ENCODE peak calls at places on chromosomes 12 and 14, in four cellular contexts. One of them, this sample, is unnamed.

GRCh38 chr14:100129161-100129589 is 30.3 kb downstream of the DEGS2 start:
- DNase-seq in EL: no peak
- DNase-seq in astrocyte of the spinal cord: peak
- DNase-seq in ELR: no peak
- DNase-seq in this sample: no peak

GRCh38 chr14:21268612-21269251 is 510 bp downstream of the HNRNPC start:
- DNase-seq in EL: peak
- DNase-seq in ELR: peak
- DNase-seq in astrocyte of the spinal cord: peak
- DNase-seq in this sample: peak

GRCh38 chr12:106586803-106587684 is 4.2 kb downstream of the RFX4 start:
- DNase-seq in ELR: peak
- DNase-seq in EL: peak
- DNase-seq in astrocyte of the spinal cord: no peak
- DNase-seq in this sample: peak

GRCh38 chr12:75862692-75863471 is 168.7 kb downstream of the PHLDA1 start:
- DNase-seq in EL: peak
- DNase-seq in ELR: peak
- DNase-seq in astrocyte of the spinal cord: peak
- DNase-seq in this sample: peak

GRCh38 chr12:48286665-48287064 is 64.1 kb downstream of the ZNF641 start:
- DNase-seq in astrocyte of the spinal cord: no peak
- DNase-seq in EL: no peak
- DNase-seq in ELR: peak
- DNase-seq in this sample: peak

GRCh38 chr14:22594156-22594716 is 3.9 kb upstream of the ABHD4 start:
- DNase-seq in EL: no peak
- DNase-seq in ELR: peak
- DNase-seq in astrocyte of the spinal cord: no peak
- DNase-seq in this sample: peak

GRCh38 chr14:98368214-98368613 is 903.8 kb downstream of the BCL11B start:
- DNase-seq in EL: no peak
- DNase-seq in astrocyte of the spinal cord: no peak
- DNase-seq in ELR: no peak
- DNase-seq in this sample: no peak

GRCh38 chr12:119154435-119154818 is 24.3 kb upstream of the HSPB8 start:
- DNase-seq in astrocyte of the spinal cord: no peak
- DNase-seq in ELR: peak
- DNase-seq in EL: peak
- DNase-seq in this sample: no peak

GRCh38 chr12:11228268-11228879 is 41.1 kb downstream of the PRB3 start:
- DNase-seq in ELR: peak
- DNase-seq in EL: peak
- DNase-seq in astrocyte of the spinal cord: peak
- DNase-seq in this sample: peak

GRCh38 chr12:42299392-42300308 is 26.2 kb downstream of the ZCRB1 start:
- DNase-seq in ELR: peak
- DNase-seq in astrocyte of the spinal cord: peak
- DNase-seq in EL: peak
- DNase-seq in this sample: peak

GRCh38 chr12:93137656-93138612 is 208.8 kb upstream of the EEA1 start:
- DNase-seq in astrocyte of the spinal cord: peak
- DNase-seq in ELR: peak
- DNase-seq in EL: peak
- DNase-seq in this sample: peak

GRCh38 chr14:91311284-91311662 is 66.8 kb upstream of the GPR68 start:
- DNase-seq in ELR: no peak
- DNase-seq in astrocyte of the spinal cord: no peak
- DNase-seq in EL: no peak
- DNase-seq in this sample: no peak

GRCh38 chr12:96211989-96212388 is 17.8 kb downstream of the ELK3 start:
- DNase-seq in ELR: no peak
- DNase-seq in astrocyte of the spinal cord: no peak
- DNase-seq in EL: no peak
- DNase-seq in this sample: no peak

GRCh38 chr12:4193821-4194220 is 79.7 kb upstream of the CCND2 start:
- DNase-seq in ELR: no peak
- DNase-seq in EL: no peak
- DNase-seq in astrocyte of the spinal cord: no peak
- DNase-seq in this sample: no peak

GRCh38 chr12:21456291-21456780 is 18.9 kb downstream of the PYROXD1 start:
- DNase-seq in EL: no peak
- DNase-seq in astrocyte of the spinal cord: no peak
- DNase-seq in ELR: no peak
- DNase-seq in this sample: peak

GRCh38 chr14:69685716-69686115 is 74.3 kb downstream of the SUSD6 start:
- DNase-seq in ELR: no peak
- DNase-seq in astrocyte of the spinal cord: peak
- DNase-seq in EL: no peak
- DNase-seq in this sample: peak

GRCh38 chr12:65643171-65643570 is 181.1 kb upstream of the HMGA2 start:
- DNase-seq in astrocyte of the spinal cord: no peak
- DNase-seq in ELR: no peak
- DNase-seq in EL: no peak
- DNase-seq in this sample: no peak

GRCh38 chr12:121652767-121653497 is 16.5 kb downstream of the MORN3 start:
- DNase-seq in EL: no peak
- DNase-seq in ELR: no peak
- DNase-seq in astrocyte of the spinal cord: no peak
- DNase-seq in this sample: no peak

GRCh38 chr12:90621927-90622326 is 333.0 kb downstream of the CCER1 start:
- DNase-seq in EL: peak
- DNase-seq in astrocyte of the spinal cord: peak
- DNase-seq in ELR: peak
- DNase-seq in this sample: peak

GRCh38 chr12:14326699-14327098 is 38.8 kb upstream of the ATF7IP start:
- DNase-seq in astrocyte of the spinal cord: peak
- DNase-seq in EL: peak
- DNase-seq in ELR: no peak
- DNase-seq in this sample: peak

GRCh38 chr14:84454114-84454513 is 1075.8 kb upstream of the FLRT2 start:
- DNase-seq in astrocyte of the spinal cord: no peak
- DNase-seq in ELR: no peak
- DNase-seq in EL: no peak
- DNase-seq in this sample: no peak

GRCh38 chr14:99322731-99323599 is 51.0 kb upstream of the BCL11B start:
- DNase-seq in EL: peak
- DNase-seq in astrocyte of the spinal cord: no peak
- DNase-seq in ELR: no peak
- DNase-seq in this sample: peak

GRCh38 chr14:65650843-65651242 is 238.3 kb downstream of the FUT8 start:
- DNase-seq in ELR: no peak
- DNase-seq in astrocyte of the spinal cord: no peak
- DNase-seq in EL: no peak
- DNase-seq in this sample: no peak

GRCh38 chr14:62988967-62989366 is 56.3 kb downstream of the KCNH5 start:
- DNase-seq in ELR: no peak
- DNase-seq in astrocyte of the spinal cord: peak
- DNase-seq in EL: peak
- DNase-seq in this sample: peak

This sample was measured in M059J.